ENCODE peak calls at places on chromosomes 5 and 9, in ten cellular contexts. U is GM19239; D is IMR-90; B is ACHN; K is T follicular helper cell; E is GM03348; R is HuH-7.5; T is ovary; V is AG08396; X is stimulated activated CD4-positive, alpha-beta T cell treated with anti-CD3 and anti-CD28 coated beads, TNF-alpha, amount 100 ng/mL, for 24 hours. L is an unnamed sample.

GRCh38 chr5:93099902-93100347 is 481.1 kb downstream of the NR2F1-AS1 start:
- DNase-seq in U (no peak), D (no peak), B (no peak), K (no peak), E (peak), R (no peak), T (no peak), V (peak), X (no peak), L (no peak)

GRCh38 chr5:179679014-179679674 is 1.7 kb downstream of the CBY3 start:
- DNase-seq in U (no peak), D (peak), B (no peak), K (peak), E (peak), R (no peak), T (peak), V (no peak), X (peak), L (no peak)

GRCh38 chr5:112217847-112218579 is 201.1 kb downstream of the EPB41L4A start:
- DNase-seq in U (no peak), D (no peak), B (no peak), K (no peak), E (no peak), R (no peak), T (no peak), V (no peak), X (no peak), L (no peak)

GRCh38 chr9:82490019-82490499 is 501.5 kb downstream of the SPATA31D1 start:
- DNase-seq in U (no peak), D (peak), B (no peak), K (no peak), E (peak), R (no peak), T (no peak), V (peak), X (no peak), L (no peak)

GRCh38 chr5:151106509-151106908 is 25.7 kb upstream of the TNIP1 start:
- DNase-seq in U (no peak), D (no peak), B (no peak), K (no peak), E (no peak), R (no peak), T (no peak), V (no peak), X (no peak), L (no peak)

GRCh38 chr9:97271292-97271691 is 36.2 kb upstream of the CCDC180 start:
- DNase-seq in U (no peak), D (no peak), B (no peak), K (no peak), E (no peak), R (no peak), T (no peak), V (no peak), X (no peak), L (no peak)

GRCh38 chr9:5301544-5301943 is 3.0 kb downstream of the RLN2 start:
- DNase-seq in U (no peak), D (no peak), B (no peak), K (peak), E (no peak), R (no peak), T (no peak), V (no peak), X (no peak), L (no peak)

GRCh38 chr9:16824545-16825041 is 45.9 kb downstream of the BNC2 start:
- DNase-seq in U (no peak), D (peak), B (peak), K (no peak), E (no peak), R (no peak), T (no peak), V (no peak), X (no peak), L (no peak)

GRCh38 chr9:74493512-74493911 is 3.6 kb upstream of the RORB start:
- DNase-seq in U (no peak), D (no peak), B (no peak), K (no peak), E (no peak), R (no peak), T (no peak), V (no peak), X (no peak), L (no peak)

GRCh38 chr5:57749396-57749795 is 266.8 kb upstream of the ACTBL2 start:
- DNase-seq in U (no peak), D (peak), B (no peak), K (no peak), E (peak), R (no peak), T (no peak), V (no peak), X (no peak), L (no peak)

GRCh38 chr9:137349471-137350033 is 47.5 kb upstream of the NRARP start:
- DNase-seq in U (no peak), D (no peak), B (no peak), K (no peak), E (no peak), R (no peak), T (no peak), V (no peak), X (no peak), L (no peak)

GRCh38 chr5:126376443-126376842 is 46.8 kb upstream of the GRAMD2B start:
- DNase-seq in U (no peak), D (no peak), B (no peak), K (no peak), E (no peak), R (no peak), T (no peak), V (no peak), X (no peak), L (no peak)

GRCh38 chr5:9644630-9645029 is 14.5 kb upstream of the TAS2R1 start:
- DNase-seq in U (no peak), D (peak), B (no peak), K (no peak), E (no peak), R (no peak), T (no peak), V (no peak), X (no peak), L (no peak)